ENCODE peak calls at places on chromosomes 16 and 17, in ten cellular contexts. X is omental fat pad; E is PC-9; H is T-helper 2 cell; L is HEK293T; Q is NCI-H2081; F is activated naive CD8-positive, alpha-beta T cell treated with anti-CD3 and anti-CD28 coated beads for 36 hours; I is suprapubic skin; R is HT-29; G is fibroblast of the conjunctiva. T is an unnamed sample.

GRCh38 chr17:74805543-74805991 is 29.4 kb upstream of the NAT9 start:
- DNase-seq in X (no peak), E (no peak), H (no peak), L (no peak), Q (no peak), F (no peak), I (no peak), R (no peak), G (no peak), T (no peak)

GRCh38 chr16:47143677-47144558 is at the start of gene NETO2:
- DNase-seq in X (no peak), E (no peak), H (peak; percentile 50), L (peak; percentile 75), Q (peak; percentile 47), F (peak; percentile 75), I (no peak), R (peak; percentile 30), G (no peak), T (peak; percentile 42)

GRCh38 chr16:22070361-22071351 is 21.7 kb upstream of the VWA3A start:
- DNase-seq in X (peak; percentile 32), E (no peak), H (no peak), L (no peak), Q (no peak), F (no peak), I (no peak), R (no peak), G (peak; percentile 13), T (no peak)

GRCh38 chr17:33463887-33464286 is 170.8 kb upstream of the ASIC2 start:
- DNase-seq in X (no peak), E (no peak), H (no peak), L (no peak), Q (no peak), F (no peak), I (no peak), R (no peak), G (no peak), T (peak; percentile 34)

GRCh38 chr17:63838586-63839184 is 3.8 kb downstream of the SMARCD2 start:
- DNase-seq in X (peak; percentile 65), E (peak; percentile 83), H (no peak), L (no peak), Q (peak; percentile 80), F (no peak), I (peak; percentile 97), R (peak; percentile 45), G (peak; percentile 97), T (no peak)

GRCh38 chr16:12089492-12090161 is 113.1 kb downstream of the SNX29 start:
- DNase-seq in X (no peak), E (no peak), H (no peak), L (no peak), Q (no peak), F (peak; percentile 54), I (peak; percentile 77), R (peak; percentile 77), G (peak; percentile 27), T (no peak)

GRCh38 chr16:48632137-48632774 is 22.3 kb upstream of the N4BP1 start:
- DNase-seq in X (no peak), E (no peak), H (no peak), L (no peak), Q (no peak), F (no peak), I (no peak), R (no peak), G (no peak), T (no peak)

GRCh38 chr16:4216631-4217030 is 25.2 kb downstream of the SRL start:
- DNase-seq in X (no peak), E (peak; percentile 15), H (no peak), L (no peak), Q (no peak), F (no peak), I (no peak), R (no peak), G (no peak), T (peak; percentile 95)

GRCh38 chr17:40121886-40122465 is at the start of gene MSL1:
- DNase-seq in X (no peak), E (peak; percentile 52), H (peak; percentile 82), L (peak; percentile 74), Q (peak; percentile 84), F (peak; percentile 89), I (peak; percentile 96), R (peak; percentile 76), G (peak; percentile 67), T (peak; percentile 84)

GRCh38 chr17:41516147-41516827 is 2.4 kb downstream of the KRT15 start:
- DNase-seq in X (no peak), E (no peak), H (no peak), L (no peak), Q (no peak), F (no peak), I (no peak), R (no peak), G (no peak), T (no peak)

GRCh38 chr17:7837375-7838290 is 3.6 kb downstream of the KDM6B start:
- DNase-seq in X (no peak), E (no peak), H (no peak), L (no peak), Q (no peak), F (no peak), I (no peak), R (no peak), G (no peak), T (no peak)

GRCh38 chr16:51116353-51116752 is 34.7 kb downstream of the SALL1 start:
- DNase-seq in X (no peak), E (no peak), H (no peak), L (no peak), Q (no peak), F (no peak), I (no peak), R (no peak), G (no peak), T (no peak)

GRCh38 chr17:19513897-19514488 is 19.7 kb upstream of the SLC47A1 start:
- DNase-seq in X (peak; percentile 45), E (peak; percentile 58), H (peak; percentile 22), L (peak; percentile 63), Q (peak; percentile 34), F (peak; percentile 57), I (peak; percentile 84), R (peak; percentile 72), G (peak; percentile 34), T (peak; percentile 80)